ENCODE peak calls at places on chromosomes 3 and 15, in seven cellular contexts. L is Panc1, G is astrocyte, F is left ventricle myocardium inferior, O is coronary artery, V is transverse colon, A is choroid plexus epithelial cell. Y is an unnamed sample.

GRCh38 chr3:53123510-53123909 is 6.7 kb downstream of the RFT1 start:
- DNase-seq in L (no peak), G (no peak), F (no peak), O (no peak), A (no peak), V (no peak), Y (no peak)

GRCh38 chr3:151011427-151011826 is 38.9 kb upstream of the CLRN1 start:
- DNase-seq in O (no peak), A (peak; percentile 30), L (no peak), F (no peak), G (peak; percentile 75), V (no peak), Y (peak; percentile 32)

GRCh38 chr3:138046084-138046483 is 36.1 kb downstream of the CLDN18 start:
- DNase-seq in V (no peak), F (no peak), L (no peak), O (no peak), A (no peak), G (no peak), Y (no peak)

GRCh38 chr3:128383316-128384235 is 83.1 kb downstream of the DNAJB8 start:
- DNase-seq in G (peak; percentile 17), A (peak; percentile 26), O (peak; percentile 81), L (peak; percentile 8), F (peak; percentile 73), V (peak; percentile 81), Y (peak; percentile 55)

GRCh38 chr15:47924381-47924780 is 196.4 kb upstream of the SLC24A5 start:
- DNase-seq in A (no peak), O (no peak), V (no peak), F (no peak), G (no peak), L (no peak), Y (no peak)

GRCh38 chr3:71465371-71466007 is 118.0 kb downstream of the FOXP1 start:
- DNase-seq in V (no peak), A (no peak), L (no peak), G (no peak), F (no peak), O (no peak), Y (no peak)

GRCh38 chr3:58839187-58839586 is 172.6 kb upstream of the FAM3D start:
- DNase-seq in F (no peak), G (no peak), A (no peak), O (no peak), L (no peak), V (no peak), Y (no peak)

GRCh38 chr3:159726231-159726964 is 262.2 kb upstream of the IL12A start:
- DNase-seq in L (no peak), F (no peak), V (no peak), A (peak; percentile 54), O (no peak), G (peak; percentile 74), Y (peak; percentile 4)

GRCh38 chr3:29639621-29640290 is 358.9 kb downstream of the RBMS3 start:
- DNase-seq in A (peak; percentile 49), O (no peak), L (no peak), F (no peak), G (no peak), V (no peak), Y (peak; percentile 41)

GRCh38 chr3:195204360-195205166 is 66.4 kb downstream of the XXYLT1 start:
- DNase-seq in O (no peak), G (peak; percentile 70), V (no peak), A (peak; percentile 43), F (no peak), L (no peak), Y (peak; percentile 88)

GRCh38 chr3:143150979-143151726 is 31.6 kb downstream of the CHST2 start:
- DNase-seq in L (no peak), V (no peak), A (no peak), G (no peak), O (no peak), F (peak; percentile 26), Y (peak; percentile 77)

GRCh38 chr3:141257971-141258370 is 26.3 kb downstream of the PXYLP1 start:
- DNase-seq in V (no peak), O (no peak), F (no peak), L (no peak), A (no peak), G (no peak), Y (no peak)

DNA sequence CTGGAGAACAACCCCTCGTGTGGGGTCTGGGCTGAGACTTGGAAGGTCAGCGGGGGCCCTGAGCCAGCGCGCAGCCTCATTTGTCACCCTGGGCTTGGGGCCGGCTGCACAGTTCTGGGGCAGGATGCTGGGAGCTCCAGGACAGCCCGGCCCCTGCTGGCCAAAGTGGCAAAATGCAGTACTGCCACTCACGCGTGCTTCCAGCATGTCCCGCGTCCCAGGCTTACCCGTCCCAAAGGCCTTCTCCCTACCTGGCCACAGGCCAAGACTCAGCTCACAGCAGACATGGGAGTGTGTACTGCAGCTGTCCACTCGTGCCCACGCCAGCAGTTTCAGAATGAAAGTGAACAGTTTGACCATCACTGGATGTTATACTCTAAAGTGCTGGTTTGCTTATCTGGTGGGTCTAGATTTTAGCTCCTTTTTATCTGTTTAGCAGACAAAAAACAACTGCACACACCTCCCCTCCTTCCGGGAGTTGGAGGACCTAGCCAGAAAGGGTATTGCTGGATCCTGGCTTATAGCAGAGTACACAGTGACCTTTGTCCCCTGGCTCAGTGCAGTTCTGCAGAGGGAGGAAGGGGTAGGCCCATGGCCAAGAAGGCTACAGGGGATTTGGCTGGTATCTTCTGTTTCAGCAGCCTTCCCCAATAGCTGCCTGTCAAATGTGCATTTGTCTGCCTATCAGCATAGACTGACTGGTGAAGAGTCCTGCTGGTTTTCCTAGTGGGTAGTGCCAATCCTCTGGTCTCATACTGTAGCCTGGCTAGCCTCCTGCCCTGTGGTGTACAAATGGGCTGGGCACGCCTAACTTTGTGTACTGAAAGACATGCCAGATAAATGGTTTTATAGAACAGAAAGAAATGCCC is 23.2 kb upstream of the IP6K2 start:
- DNase-seq in F (peak; percentile 94), O (peak; percentile 94), L (no peak), A (peak; percentile 80), G (peak; percentile 42), V (peak; percentile 96), Y (peak; percentile 89)
- H3K4me3 ChIP-seq in F (peak overlapping the region; percentile 48), O (peak overlapping the region; percentile 26), L (no peak overlapping the region), A (peak overlapping the region; percentile 17), G (no peak overlapping the region), V (peak overlapping the region; percentile 7), Y (peak overlapping the region; percentile 0)

GRCh38 chr3:11060500-11061251 is 68.1 kb downstream of the SLC6A1 start:
- DNase-seq in L (no peak), G (peak; percentile 20), O (no peak), F (peak; percentile 54), V (peak; percentile 63), A (peak; percentile 61), Y (peak; percentile 64)
- TF ChIP-seq CTCF in L (peak; percentile 89), G (peak; percentile 57), O (peak; percentile 79), F (peak; percentile 92), V (peak; percentile 90), A (peak; percentile 85), Y (peak; percentile 67)

DNA sequence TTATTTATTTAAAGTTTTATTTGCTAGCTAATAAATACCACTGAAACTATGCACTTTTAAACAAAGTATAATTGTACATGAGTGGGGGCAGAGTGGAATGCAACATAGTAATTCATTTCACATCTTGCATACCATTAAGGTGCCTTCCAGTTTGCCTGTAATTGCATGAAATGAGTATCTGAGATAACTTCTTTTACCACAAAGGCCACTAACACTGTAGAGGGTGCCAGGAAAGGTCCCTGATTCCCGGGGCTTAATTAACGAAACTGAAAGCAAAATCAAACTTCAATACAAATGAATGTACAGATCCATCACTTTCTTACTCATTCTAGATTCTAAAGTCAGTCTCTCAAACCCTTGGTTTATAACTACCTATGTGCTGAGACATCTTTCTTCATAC is 2.1 kb downstream of the CD47 start:
- DNase-seq in O (no peak), G (peak; percentile 51), A (peak; percentile 6), L (no peak), F (no peak), V (no peak), Y (no peak)
- H3K4me3 ChIP-seq in O (peak overlapping the region; percentile 91), G (peak overlapping the region; percentile 38), A (no peak overlapping the region), L (peak overlapping the region; percentile 90), F (peak overlapping the region; percentile 95), V (peak overlapping the region; percentile 95), Y (peak overlapping the region; percentile 89)

GRCh38 chr3:187166750-187167149 is 27.5 kb upstream of the RPL39L start:
- DNase-seq in O (no peak), G (no peak), V (no peak), F (no peak), A (no peak), L (no peak), Y (no peak)

GRCh38 chr3:187165144-187165543 is 25.8 kb upstream of the RPL39L start:
- DNase-seq in F (no peak), A (peak; percentile 75), L (peak; percentile 25), V (peak; percentile 16), O (no peak), G (peak; percentile 37), Y (peak; percentile 74)

GRCh38 chr3:187161556-187161955 is 22.3 kb upstream of the RPL39L start:
- DNase-seq in V (no peak), L (no peak), A (no peak), F (no peak), O (no peak), G (no peak), Y (no peak)
- TF ChIP-seq CTCF in V (no peak), L (no peak), A (peak; percentile 23), F (no peak), O (no peak), G (no peak), Y (no peak)

GRCh38 chr3:119781330-119782198 is at the start of gene NR1I2:
- DNase-seq in A (no peak), G (no peak), V (peak; percentile 58), L (no peak), F (no peak), O (no peak), Y (no peak)
- H3K4me3 ChIP-seq in A (no peak within 1 kb of the TSS), G (no peak within 1 kb of the TSS), V (peak within 1 kb of the TSS; percentile 47), L (no peak within 1 kb of the TSS), F (no peak within 1 kb of the TSS), O (no peak within 1 kb of the TSS), Y (no peak within 1 kb of the TSS)

GRCh38 chr3:188993140-188993539 is 178.6 kb upstream of the TPRG1 start:
- DNase-seq in A (no peak), G (no peak), F (no peak), L (no peak), O (no peak), V (no peak), Y (no peak)
- TF ChIP-seq CTCF in A (no peak), G (no peak), F (no peak), L (no peak), O (no peak), V (no peak), Y (no peak)

DNA sequence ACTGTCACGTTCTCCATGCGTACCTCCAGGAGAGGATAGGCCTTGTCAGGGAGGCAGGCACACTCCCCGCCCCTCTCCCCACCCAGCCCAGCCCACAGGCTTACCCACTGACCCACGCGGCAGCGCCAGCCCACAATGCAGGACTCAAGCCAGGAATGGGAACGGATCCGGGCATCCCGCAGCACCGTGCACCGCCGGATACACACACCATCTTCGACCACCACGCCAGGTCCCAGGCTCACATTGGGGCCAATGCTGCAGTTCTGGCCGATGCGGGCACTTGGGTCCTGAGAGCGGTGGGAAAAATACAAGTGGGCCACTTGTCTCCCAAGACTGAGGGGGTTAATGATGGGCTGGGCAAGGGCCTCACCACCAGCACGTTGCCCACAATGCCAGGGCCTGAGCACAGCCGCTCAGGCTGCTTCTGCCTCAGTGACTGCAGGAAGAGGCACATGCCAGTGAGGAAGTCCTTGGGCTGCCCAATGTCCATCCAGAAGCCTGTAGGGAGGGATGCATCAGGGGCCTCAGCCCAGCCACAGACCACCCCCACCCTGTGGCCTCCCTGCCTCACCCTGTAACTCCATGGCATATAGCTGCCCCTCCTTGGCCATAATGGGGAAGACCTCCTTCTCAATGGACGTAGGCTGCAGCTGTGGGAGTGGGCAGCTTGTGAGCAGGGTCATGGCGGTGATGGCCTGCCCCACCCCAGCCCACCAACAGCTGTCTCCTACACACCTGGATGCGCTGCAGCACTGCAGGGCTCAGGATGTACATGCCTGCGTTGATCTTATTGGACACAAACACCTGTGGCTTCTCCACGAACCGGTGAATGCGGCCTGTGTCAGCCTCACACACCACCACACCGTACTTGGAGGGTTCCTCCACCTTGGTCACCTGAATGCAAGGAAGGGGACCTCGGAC is 1.6 kb downstream of the GMPPB start:
- DNase-seq in O (peak; percentile 69), A (no peak), F (no peak), V (no peak), G (no peak), L (no peak), Y (no peak)
- H3K4me3 ChIP-seq in O (peak overlapping the region; percentile 99), A (peak overlapping the region; percentile 79), F (peak overlapping the region; percentile 96), V (no peak overlapping the region), G (peak overlapping the region; percentile 97), L (peak overlapping the region; percentile 89), Y (peak overlapping the region; percentile 99)